ENCODE peak calls at places on chromosomes 5 and 9, in seven cellular contexts. U is ovary, Q is fibroblast of the aortic adventitia, Z is PC-9, M is osteoblast, C is mucosa of descending colon, G is lower leg skin. I is an unnamed sample.

GRCh38 chr5:169089343-169089742 is 211.6 kb downstream of the SLIT3 start:
- DNase-seq in C (no peak), G (no peak), U (no peak), Z (no peak), M (no peak), Q (no peak), I (no peak)

GRCh38 chr9:120735009-120735408 is 20.7 kb upstream of the MEGF9 start:
- DNase-seq in Z (no peak), U (no peak), C (no peak), G (no peak), M (no peak), Q (peak), I (no peak)

GRCh38 chr5:32369542-32370155 is 56.9 kb upstream of the MTMR12 start:
- DNase-seq in C (no peak), M (no peak), Q (no peak), Z (no peak), G (no peak), U (no peak), I (no peak)

GRCh38 chr5:38780316-38780715 is 65.5 kb upstream of the OSMR start:
- DNase-seq in M (peak), C (no peak), G (no peak), U (no peak), Q (no peak), Z (no peak), I (no peak)

GRCh38 chr9:68619636-68620035 is 79.0 kb upstream of the TMEM252 start:
- DNase-seq in M (no peak), Z (no peak), Q (no peak), C (no peak), U (no peak), G (no peak), I (no peak)

GRCh38 chr9:106479679-106480078 is 383.3 kb upstream of the ZNF462 start:
- DNase-seq in Q (no peak), U (no peak), Z (no peak), M (no peak), C (no peak), G (peak), I (no peak)

GRCh38 chr9:88653926-88654325 is 118.9 kb downstream of the NXNL2 start:
- DNase-seq in Z (no peak), C (no peak), Q (peak), M (no peak), G (no peak), U (no peak), I (no peak)

GRCh38 chr9:131530546-131530929 is 525 bp downstream of the UCK1 start:
- DNase-seq in C (peak), G (peak), U (peak), Q (peak), Z (peak), M (peak), I (peak)

GRCh38 chr5:77851229-77852067 is 75.3 kb upstream of the TBCA start:
- DNase-seq in M (peak), U (peak), C (peak), Q (peak), G (no peak), Z (peak), I (no peak)

DNA sequence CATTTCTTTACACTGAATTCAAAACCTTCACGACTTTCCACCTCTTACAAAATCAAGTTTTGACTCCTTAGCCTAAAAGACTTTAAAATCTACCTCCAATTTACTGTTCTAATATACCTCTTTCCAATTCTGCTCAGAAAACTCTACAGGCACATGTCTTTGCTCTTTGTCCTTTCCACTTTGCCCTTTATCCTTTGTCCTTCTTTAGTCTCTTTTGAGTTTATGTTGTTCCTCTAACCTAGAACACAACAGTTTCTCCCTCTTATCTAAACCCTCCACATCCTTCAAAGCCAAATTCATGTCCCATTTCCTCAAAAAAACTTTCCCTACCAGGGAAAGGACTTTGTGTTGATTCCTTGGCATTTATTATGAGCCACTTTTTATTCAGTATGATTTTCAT is 1.4 kb downstream of the CDKL3 start:
- DNase-seq in M (no peak), U (no peak), Z (no peak), G (no peak), C (no peak), Q (no peak), I (no peak)
- H3K4me3 ChIP-seq in M (no peak), U (no peak), Z (peak), G (no peak), C (no peak), Q (no peak), I (no peak)

GRCh38 chr5:64163746-64164145 is 1.9 kb upstream of the RNF180 start:
- DNase-seq in M (no peak), C (no peak), Z (no peak), U (no peak), G (no peak), Q (no peak), I (no peak)

GRCh38 chr5:64165160-64165499 is 513 bp upstream of the RNF180 start:
- DNase-seq in M (peak), Z (no peak), C (no peak), U (no peak), G (no peak), Q (no peak), I (no peak)

GRCh38 chr5:64164166-64164565 is 1.5 kb upstream of the RNF180 start:
- DNase-seq in M (no peak), C (no peak), Z (no peak), G (no peak), Q (no peak), U (no peak), I (no peak)

GRCh38 chr5:64166201-64166959 is 737 bp downstream of the RNF180 start:
- DNase-seq in C (peak), Z (no peak), Q (no peak), G (no peak), U (no peak), M (peak), I (no peak)

DNA sequence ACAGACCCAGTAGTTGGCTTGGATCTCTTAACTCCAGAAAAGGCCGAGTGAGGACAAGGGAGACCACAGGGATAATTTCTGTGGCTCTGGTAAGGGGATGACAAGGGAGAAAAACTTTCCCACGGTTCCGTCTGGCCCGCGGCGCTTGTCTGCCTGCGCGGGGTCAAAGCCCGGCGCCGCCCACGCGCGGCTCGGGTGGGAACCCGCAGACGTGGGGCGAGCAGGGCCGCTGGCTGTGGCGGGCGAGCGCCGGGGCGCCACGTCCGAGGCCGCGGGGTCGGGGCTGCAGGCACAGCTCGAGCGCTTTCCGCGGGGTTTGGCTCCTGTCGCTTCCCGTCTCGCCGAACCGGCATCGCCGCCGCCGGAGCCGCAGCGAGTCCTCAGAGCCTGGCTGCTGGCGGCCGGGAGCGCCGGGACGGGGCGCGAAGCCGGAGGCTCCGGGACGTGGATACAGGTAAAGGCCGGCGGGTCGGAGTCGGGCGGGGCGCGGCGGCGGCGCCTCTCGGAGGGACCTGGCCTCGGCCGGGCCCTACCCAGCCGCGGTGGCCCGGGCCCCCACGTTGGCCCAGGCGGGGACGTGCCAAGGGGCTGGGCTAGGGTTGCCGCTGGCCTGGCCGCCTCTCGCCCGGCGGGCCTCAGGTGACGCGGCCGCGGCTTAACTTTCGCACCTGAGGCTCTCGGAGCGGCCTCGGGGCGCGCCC is at the start of gene RNF180:
- DNase-seq in U (peak), M (peak), Z (no peak), C (peak), Q (no peak), G (no peak), I (peak)
- TF ChIP-seq CTCF in U (no peak), M (no peak), Z (no peak), C (no peak), Q (no peak), G (no peak), I (no peak)

DNA sequence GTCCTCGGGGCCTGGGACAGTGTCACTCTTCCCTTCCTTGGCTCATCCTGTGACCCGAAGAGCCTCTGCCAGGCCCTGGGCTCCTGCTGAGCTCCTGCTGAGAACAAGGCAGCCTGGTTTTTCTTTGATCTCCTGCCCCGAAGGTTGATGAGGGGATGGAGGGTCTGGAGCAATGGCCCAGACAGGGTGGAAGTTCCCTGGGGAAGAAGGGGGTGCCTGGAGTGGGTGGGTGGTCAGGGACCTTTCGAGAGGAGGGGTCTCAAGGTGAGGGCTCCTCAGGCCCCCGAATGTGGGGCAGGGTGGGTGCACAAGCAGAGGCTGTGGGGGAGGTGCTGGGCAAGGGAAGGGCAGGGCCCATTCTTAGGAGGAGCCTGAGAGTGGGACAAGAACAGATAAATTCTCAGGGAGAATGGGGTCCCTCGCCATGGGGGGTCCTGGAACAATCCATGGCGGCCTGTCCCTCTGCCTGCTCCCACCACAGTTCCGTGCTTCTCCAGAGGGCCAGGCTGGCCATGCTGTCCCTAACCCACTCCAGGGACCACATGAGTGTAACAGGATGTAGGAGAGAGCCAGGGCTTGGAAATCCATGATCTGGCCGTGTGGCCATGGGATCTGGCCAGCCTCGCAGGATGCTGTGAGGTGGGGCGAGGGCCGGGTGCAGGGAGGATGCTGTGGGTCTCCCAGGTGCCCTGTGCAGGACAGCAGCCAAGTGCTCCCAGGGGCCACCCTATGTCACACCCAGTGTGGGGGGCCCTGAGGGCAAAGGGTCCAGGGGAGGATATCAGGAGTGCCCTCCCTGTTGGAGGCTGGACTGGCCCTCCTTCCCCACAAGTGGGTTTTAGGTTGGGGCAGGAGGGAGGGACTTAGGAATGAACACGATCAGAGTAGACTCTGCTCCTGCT is 128.5 kb upstream of the LPCAT1 start:
- DNase-seq in Q (no peak), U (no peak), G (no peak), Z (no peak), C (no peak), M (peak), I (peak)
- H3K4me3 ChIP-seq in Q (no peak), U (no peak), G (no peak), Z (no peak), C (no peak), M (no peak), I (no peak)

GRCh38 chr5:148290271-148291195 is 21.7 kb upstream of the SPINK7 start:
- DNase-seq in Z (no peak), C (peak), M (peak), Q (peak), U (no peak), G (no peak), I (no peak)
- TF ChIP-seq CTCF in Z (peak), C (no peak), M (peak), Q (peak), U (no peak), G (no peak), I (peak)

GRCh38 chr5:11640474-11640873 is 263.8 kb downstream of the CTNND2 start:
- DNase-seq in Q (no peak), G (no peak), Z (no peak), C (no peak), U (no peak), M (no peak), I (no peak)

DNA sequence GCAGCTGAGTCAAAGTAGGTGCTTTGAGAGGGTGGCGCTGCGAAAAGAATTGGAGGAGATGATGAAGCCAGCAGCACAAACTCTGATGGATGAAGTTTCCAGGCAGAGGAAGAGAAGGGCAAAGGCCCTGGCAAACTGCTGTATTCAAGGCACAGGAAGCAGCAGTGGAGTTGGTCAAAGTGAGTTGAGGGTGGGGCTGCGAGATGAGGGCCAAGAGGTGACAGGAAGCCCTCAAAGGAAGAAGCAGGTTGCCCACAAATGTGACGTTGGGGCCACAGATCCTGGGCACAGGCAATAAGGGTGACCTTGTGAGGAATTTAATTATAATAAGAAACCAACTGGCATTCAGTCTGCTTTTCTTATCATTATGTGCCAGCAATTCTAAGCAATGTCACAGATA is 261.8 kb downstream of the CTNND2 start:
- DNase-seq in G (no peak), Z (no peak), M (no peak), Q (no peak), U (no peak), C (no peak), I (no peak)
- H3K4me3 ChIP-seq in G (no peak), Z (no peak), M (no peak), Q (no peak), U (no peak), C (no peak), I (no peak)

GRCh38 chr9:27529316-27530278 is at the start of gene MOB3B:
- DNase-seq in C (peak), Q (peak), Z (peak), M (peak), G (peak), U (peak), I (peak)
- TF ChIP-seq CTCF in C (peak), Q (peak), Z (peak), M (peak), G (peak), U (peak), I (peak)

GRCh38 chr5:175681975-175682354 is 24.1 kb downstream of the HRH2 start:
- DNase-seq in G (no peak), Q (no peak), C (no peak), Z (no peak), U (no peak), M (peak), I (no peak)
- H3K4me3 ChIP-seq in G (no peak), Q (no peak), C (no peak), Z (no peak), U (no peak), M (no peak), I (peak)

GRCh38 chr5:175847503-175847902 is 23.9 kb upstream of the CPLX2 start:
- DNase-seq in C (no peak), U (no peak), Q (no peak), M (no peak), G (no peak), Z (no peak), I (peak)
- TF ChIP-seq CTCF in C (no peak), U (no peak), Q (peak), M (peak), G (no peak), Z (no peak), I (no peak)

I was measured in psoas muscle.